ENCODE peak calls at places on chromosomes 6 and 20, in six cellular contexts. One of them, this sample, is unnamed.
A peak's percentile ranks its signal among the peaks of the same experiment; 100 is the strongest.

GRCh38 chr6:72861935-72862432 is 240.1 kb downstream of the KCNQ5 start:
- DNase-seq in HuH-7: no peak
- DNase-seq in AG09309: peak; percentile 38
- DNase-seq in stimulated activated CD4-positive, alpha-beta T cell treated with anti-CD3 and anti-CD28 coated beads, Interleukin-15, amount 100 ng/mL, for 1 hour: no peak
- DNase-seq in body of pancreas: no peak
- DNase-seq in aorta: peak; percentile 75
- DNase-seq in this sample: no peak

GRCh38 chr6:41097467-41098090 is 24.8 kb downstream of the NFYA start:
- DNase-seq in body of pancreas: no peak
- DNase-seq in stimulated activated CD4-positive, alpha-beta T cell treated with anti-CD3 and anti-CD28 coated beads, Interleukin-15, amount 100 ng/mL, for 1 hour: no peak
- DNase-seq in aorta: no peak
- DNase-seq in AG09309: no peak
- DNase-seq in HuH-7: no peak
- DNase-seq in this sample: no peak

GRCh38 chr6:159036673-159037072 is 8.1 kb downstream of the TAGAP start:
- DNase-seq in HuH-7: no peak
- DNase-seq in AG09309: no peak
- DNase-seq in body of pancreas: no peak
- DNase-seq in stimulated activated CD4-positive, alpha-beta T cell treated with anti-CD3 and anti-CD28 coated beads, Interleukin-15, amount 100 ng/mL, for 1 hour: no peak
- DNase-seq in aorta: no peak
- DNase-seq in this sample: no peak

GRCh38 chr20:3843490-3843889 is 3.1 kb upstream of the MAVS start:
- DNase-seq in HuH-7: peak; percentile 67
- DNase-seq in stimulated activated CD4-positive, alpha-beta T cell treated with anti-CD3 and anti-CD28 coated beads, Interleukin-15, amount 100 ng/mL, for 1 hour: no peak
- DNase-seq in aorta: no peak
- DNase-seq in AG09309: peak; percentile 17
- DNase-seq in body of pancreas: no peak
- DNase-seq in this sample: no peak

GRCh38 chr20:33679758-33680485 is 5.7 kb upstream of the NECAB3 start:
- DNase-seq in body of pancreas: no peak
- DNase-seq in stimulated activated CD4-positive, alpha-beta T cell treated with anti-CD3 and anti-CD28 coated beads, Interleukin-15, amount 100 ng/mL, for 1 hour: no peak
- DNase-seq in HuH-7: no peak
- DNase-seq in aorta: peak; percentile 48
- DNase-seq in AG09309: no peak
- DNase-seq in this sample: no peak

GRCh38 chr6:35296931-35297330 is 687 bp upstream of the DEF6 start:
- DNase-seq in body of pancreas: no peak
- DNase-seq in HuH-7: no peak
- DNase-seq in stimulated activated CD4-positive, alpha-beta T cell treated with anti-CD3 and anti-CD28 coated beads, Interleukin-15, amount 100 ng/mL, for 1 hour: no peak
- DNase-seq in AG09309: no peak
- DNase-seq in aorta: no peak
- DNase-seq in this sample: no peak

GRCh38 chr6:72864799-72865198 is 242.9 kb downstream of the KCNQ5 start:
- DNase-seq in body of pancreas: no peak
- DNase-seq in stimulated activated CD4-positive, alpha-beta T cell treated with anti-CD3 and anti-CD28 coated beads, Interleukin-15, amount 100 ng/mL, for 1 hour: no peak
- DNase-seq in aorta: no peak
- DNase-seq in HuH-7: no peak
- DNase-seq in AG09309: no peak
- DNase-seq in this sample: no peak

GRCh38 chr6:168126566-168127383 is 47.8 kb upstream of the FRMD1 start:
- DNase-seq in aorta: no peak
- DNase-seq in AG09309: no peak
- DNase-seq in stimulated activated CD4-positive, alpha-beta T cell treated with anti-CD3 and anti-CD28 coated beads, Interleukin-15, amount 100 ng/mL, for 1 hour: no peak
- DNase-seq in HuH-7: no peak
- DNase-seq in body of pancreas: no peak
- DNase-seq in this sample: peak; percentile 35

GRCh38 chr20:43752561-43753301 is 25.9 kb upstream of the GTSF1L start:
- DNase-seq in body of pancreas: no peak
- DNase-seq in stimulated activated CD4-positive, alpha-beta T cell treated with anti-CD3 and anti-CD28 coated beads, Interleukin-15, amount 100 ng/mL, for 1 hour: no peak
- DNase-seq in AG09309: peak; percentile 91
- DNase-seq in aorta: peak; percentile 71
- DNase-seq in HuH-7: no peak
- DNase-seq in this sample: no peak

GRCh38 chr6:137736048-137736846 is 130.8 kb upstream of the TNFAIP3 start:
- DNase-seq in HuH-7: no peak
- DNase-seq in AG09309: no peak
- DNase-seq in aorta: no peak
- DNase-seq in body of pancreas: no peak
- DNase-seq in stimulated activated CD4-positive, alpha-beta T cell treated with anti-CD3 and anti-CD28 coated beads, Interleukin-15, amount 100 ng/mL, for 1 hour: no peak
- DNase-seq in this sample: no peak

GRCh38 chr6:139762587-139763031 is 388.2 kb upstream of the CITED2 start:
- DNase-seq in AG09309: no peak
- DNase-seq in HuH-7: no peak
- DNase-seq in body of pancreas: no peak
- DNase-seq in aorta: peak; percentile 48
- DNase-seq in stimulated activated CD4-positive, alpha-beta T cell treated with anti-CD3 and anti-CD28 coated beads, Interleukin-15, amount 100 ng/mL, for 1 hour: no peak
- DNase-seq in this sample: no peak

GRCh38 chr6:24547243-24547642 is 52.5 kb downstream of the ALDH5A1 start:
- DNase-seq in AG09309: no peak
- DNase-seq in stimulated activated CD4-positive, alpha-beta T cell treated with anti-CD3 and anti-CD28 coated beads, Interleukin-15, amount 100 ng/mL, for 1 hour: no peak
- DNase-seq in body of pancreas: no peak
- DNase-seq in aorta: no peak
- DNase-seq in HuH-7: no peak
- DNase-seq in this sample: no peak

GRCh38 chr20:36483919-36484808 is 57.2 kb upstream of the MYL9 start:
- DNase-seq in AG09309: no peak
- DNase-seq in stimulated activated CD4-positive, alpha-beta T cell treated with anti-CD3 and anti-CD28 coated beads, Interleukin-15, amount 100 ng/mL, for 1 hour: no peak
- DNase-seq in HuH-7: no peak
- DNase-seq in body of pancreas: no peak
- DNase-seq in aorta: no peak
- DNase-seq in this sample: no peak

GRCh38 chr6:44397424-44398169 is 10.1 kb downstream of the CDC5L start:
- DNase-seq in stimulated activated CD4-positive, alpha-beta T cell treated with anti-CD3 and anti-CD28 coated beads, Interleukin-15, amount 100 ng/mL, for 1 hour: no peak
- DNase-seq in AG09309: no peak
- DNase-seq in HuH-7: no peak
- DNase-seq in body of pancreas: no peak
- DNase-seq in aorta: no peak
- DNase-seq in this sample: no peak

GRCh38 chr20:10171864-10172751 is 46.5 kb upstream of the SNAP25 start:
- DNase-seq in HuH-7: peak; percentile 52
- DNase-seq in AG09309: no peak
- DNase-seq in aorta: peak; percentile 70
- DNase-seq in stimulated activated CD4-positive, alpha-beta T cell treated with anti-CD3 and anti-CD28 coated beads, Interleukin-15, amount 100 ng/mL, for 1 hour: no peak
- DNase-seq in body of pancreas: peak; percentile 46
- DNase-seq in this sample: no peak

GRCh38 chr20:45036044-45036755 is 64.7 kb downstream of the KCNS1 start:
- DNase-seq in aorta: no peak
- DNase-seq in body of pancreas: no peak
- DNase-seq in HuH-7: no peak
- DNase-seq in stimulated activated CD4-positive, alpha-beta T cell treated with anti-CD3 and anti-CD28 coated beads, Interleukin-15, amount 100 ng/mL, for 1 hour: no peak
- DNase-seq in AG09309: no peak
- DNase-seq in this sample: no peak

GRCh38 chr6:63448229-63448628 is 124.1 kb upstream of the LOC128125822 start:
- DNase-seq in stimulated activated CD4-positive, alpha-beta T cell treated with anti-CD3 and anti-CD28 coated beads, Interleukin-15, amount 100 ng/mL, for 1 hour: no peak
- DNase-seq in AG09309: no peak
- DNase-seq in HuH-7: no peak
- DNase-seq in body of pancreas: no peak
- DNase-seq in aorta: no peak
- DNase-seq in this sample: no peak

GRCh38 chr6:167574431-167575097 is 249.7 kb downstream of the TTLL2 start:
- DNase-seq in stimulated activated CD4-positive, alpha-beta T cell treated with anti-CD3 and anti-CD28 coated beads, Interleukin-15, amount 100 ng/mL, for 1 hour: no peak
- DNase-seq in HuH-7: no peak
- DNase-seq in body of pancreas: no peak
- DNase-seq in aorta: peak; percentile 80
- DNase-seq in AG09309: no peak
- DNase-seq in this sample: peak; percentile 48

GRCh38 chr6:133814797-133815196 is 74.1 kb upstream of the TCF21 start:
- DNase-seq in HuH-7: no peak
- DNase-seq in body of pancreas: no peak
- DNase-seq in AG09309: peak; percentile 14
- DNase-seq in aorta: peak; percentile 48
- DNase-seq in stimulated activated CD4-positive, alpha-beta T cell treated with anti-CD3 and anti-CD28 coated beads, Interleukin-15, amount 100 ng/mL, for 1 hour: no peak
- DNase-seq in this sample: no peak

GRCh38 chr20:4950437-4950836 is 50.9 kb downstream of the SLC23A2 start:
- DNase-seq in AG09309: no peak
- DNase-seq in body of pancreas: no peak
- DNase-seq in stimulated activated CD4-positive, alpha-beta T cell treated with anti-CD3 and anti-CD28 coated beads, Interleukin-15, amount 100 ng/mL, for 1 hour: no peak
- DNase-seq in HuH-7: no peak
- DNase-seq in aorta: no peak
- DNase-seq in this sample: no peak

GRCh38 chr6:25035451-25036435 is 100.0 kb upstream of the RIPOR2 start:
- DNase-seq in AG09309: no peak
- DNase-seq in HuH-7: no peak
- DNase-seq in aorta: no peak
- DNase-seq in body of pancreas: no peak
- DNase-seq in stimulated activated CD4-positive, alpha-beta T cell treated with anti-CD3 and anti-CD28 coated beads, Interleukin-15, amount 100 ng/mL, for 1 hour: no peak
- DNase-seq in this sample: no peak

This sample was measured in breast epithelium.